ENCODE peak calls at places on chromosomes 3 and 15, in seven cellular contexts. Z is body of pancreas, W is IMR-90, L is ovary, M is breast epithelium, X is esophagus muscularis mucosa, J is spleen. U is an unnamed sample.

GRCh38 chr3:28134792-28135375 is 106.5 kb upstream of the CMC1 start:
- DNase-seq in Z (no peak), W (no peak), L (no peak), M (no peak), X (no peak), J (no peak), U (no peak)

GRCh38 chr3:188947401-188947982 is 224.3 kb upstream of the TPRG1 start:
- DNase-seq in Z (peak; percentile 91), W (peak; percentile 63), L (peak; percentile 90), M (peak; percentile 83), X (peak; percentile 93), J (peak; percentile 79), U (peak; percentile 93)

GRCh38 chr3:58082047-58082446 is 73.8 kb downstream of the FLNB start:
- DNase-seq in Z (no peak), W (peak; percentile 91), L (no peak), M (no peak), X (no peak), J (no peak), U (no peak)

GRCh38 chr15:87572381-87572780 is 684.2 kb downstream of the NTRK3 start:
- DNase-seq in Z (no peak), W (no peak), L (no peak), M (no peak), X (no peak), J (no peak), U (no peak)

GRCh38 chr3:69012111-69012835 is 1.2 kb downstream of the EOGT start:
- DNase-seq in Z (peak; percentile 52), W (peak; percentile 63), L (peak; percentile 41), M (peak; percentile 65), X (no peak), J (no peak), U (peak; percentile 33)

GRCh38 chr3:75906555-75907112 is 121.3 kb upstream of the ZNF717 start:
- DNase-seq in Z (peak; percentile 15), W (peak; percentile 25), L (no peak), M (peak; percentile 48), X (no peak), J (peak; percentile 80), U (peak; percentile 87)

GRCh38 chr3:99645277-99646106 is 7.1 kb downstream of the COL8A1 start:
- DNase-seq in Z (no peak), W (peak; percentile 81), L (peak; percentile 25), M (no peak), X (no peak), J (no peak), U (peak; percentile 30)

GRCh38 chr15:78990278-78990677 is 45.4 kb upstream of the CTSH start:
- DNase-seq in Z (no peak), W (no peak), L (no peak), M (no peak), X (no peak), J (peak; percentile 17), U (no peak)

GRCh38 chr15:101429646-101430045 is 59.9 kb downstream of the PCSK6 start:
- DNase-seq in Z (no peak), W (no peak), L (no peak), M (no peak), X (no peak), J (no peak), U (no peak)

GRCh38 chr15:48828906-48829305 is 18.0 kb upstream of the CEP152 start:
- DNase-seq in Z (no peak), W (no peak), L (no peak), M (no peak), X (no peak), J (no peak), U (no peak)

GRCh38 chr15:72892986-72893385 is 109.4 kb upstream of the ADPGK start:
- DNase-seq in Z (no peak), W (no peak), L (no peak), M (no peak), X (no peak), J (no peak), U (no peak)

GRCh38 chr3:126081618-126082333 is 2.1 kb downstream of the SLC41A3 start:
- DNase-seq in Z (no peak), W (peak; percentile 43), L (no peak), M (peak; percentile 70), X (peak; percentile 91), J (no peak), U (peak; percentile 58)

GRCh38 chr3:188947983-188948657 is 223.7 kb upstream of the TPRG1 start:
- DNase-seq in Z (peak; percentile 97), W (peak; percentile 85), L (peak; percentile 98), M (peak; percentile 95), X (peak; percentile 99), J (no peak), U (peak; percentile 98)

GRCh38 chr3:70914889-70915288 is 602.5 kb upstream of the MDFIC2 start:
- DNase-seq in Z (no peak), W (no peak), L (no peak), M (no peak), X (no peak), J (no peak), U (no peak)

GRCh38 chr3:105802073-105802706 is 66.6 kb downstream of the CBLB start:
- DNase-seq in Z (no peak), W (no peak), L (no peak), M (no peak), X (no peak), J (no peak), U (no peak)

GRCh38 chr3:5013021-5013906 is 34.0 kb downstream of the BHLHE40 start:
- DNase-seq in Z (no peak), W (peak; percentile 47), L (no peak), M (peak; percentile 65), X (no peak), J (peak; percentile 81), U (no peak)

DNA sequence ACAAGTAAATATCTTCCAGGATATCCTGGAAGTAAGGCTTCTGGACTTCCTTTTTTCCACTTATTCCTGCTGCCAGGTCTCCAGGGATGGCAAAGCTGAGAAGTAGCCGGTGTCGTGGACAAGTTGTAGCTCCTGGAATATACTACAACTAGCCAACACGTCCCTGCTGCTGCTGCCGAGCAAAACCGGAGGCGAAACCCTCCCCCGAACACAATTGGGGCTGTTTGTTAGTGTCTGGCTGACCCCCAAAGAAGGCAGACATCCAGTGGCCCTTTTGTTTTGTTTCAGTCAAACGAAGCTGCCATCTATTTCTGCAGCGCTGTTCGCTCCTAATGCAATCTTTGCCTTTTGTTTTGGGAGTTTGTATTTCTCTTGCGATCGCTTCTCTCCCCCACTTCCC is 45.3 kb upstream of the EIF5A2 start:
- DNase-seq in Z (no peak), W (no peak), L (no peak), M (no peak), X (no peak), J (no peak), U (no peak)
- H3K4me3 ChIP-seq in Z (no peak overlapping the region), W (no peak overlapping the region), L (no peak overlapping the region), M (no peak overlapping the region), X (no peak overlapping the region), J (no peak overlapping the region), U (no peak overlapping the region)

DNA sequence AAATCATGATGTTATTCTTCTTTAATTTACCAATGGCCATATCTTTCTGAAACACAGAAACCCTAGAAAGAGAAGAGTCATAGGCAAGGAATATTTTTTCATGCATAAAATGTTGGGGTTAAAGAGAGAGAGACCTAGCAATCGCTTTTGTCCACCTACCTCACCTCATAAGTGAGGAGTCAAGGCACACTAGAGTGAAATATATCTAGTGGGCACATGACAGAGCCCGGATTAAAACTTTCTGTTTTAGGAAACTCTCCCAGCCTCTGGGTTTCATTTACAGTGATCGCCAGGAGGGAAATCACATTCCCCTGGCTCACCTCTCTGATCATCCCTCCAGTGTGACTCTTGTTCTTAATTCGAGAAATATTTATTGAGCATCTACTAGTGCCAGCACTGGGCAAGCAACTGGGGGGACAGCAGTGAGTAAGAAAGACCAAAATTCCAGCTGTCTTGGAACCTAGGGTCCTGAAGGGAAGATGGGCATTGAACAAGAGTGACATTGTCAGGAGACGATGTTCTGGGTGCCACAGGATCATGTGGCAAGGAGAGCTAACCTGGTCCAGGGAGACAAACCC is 1.3 kb downstream of the CAPN3 start:
- DNase-seq in Z (no peak), W (no peak), L (no peak), M (no peak), X (no peak), J (no peak), U (no peak)
- TF ChIP-seq POLR2A in Z (no peak), W (no peak), L (no peak), M (no peak), X (no peak), J (no peak), U (no peak)

GRCh38 chr15:28884151-28884940 is 1.4 kb upstream of the APBA2 start:
- DNase-seq in Z (no peak), W (no peak), L (no peak), M (no peak), X (no peak), J (no peak), U (no peak)

GRCh38 chr15:28880680-28881079 is 5.1 kb upstream of the APBA2 start:
- DNase-seq in Z (no peak), W (no peak), L (no peak), M (no peak), X (no peak), J (no peak), U (no peak)

GRCh38 chr15:28881170-28881569 is 4.6 kb upstream of the APBA2 start:
- DNase-seq in Z (no peak), W (peak; percentile 46), L (no peak), M (no peak), X (no peak), J (no peak), U (no peak)

GRCh38 chr15:28879551-28879950 is 6.2 kb upstream of the APBA2 start:
- DNase-seq in Z (no peak), W (no peak), L (no peak), M (no peak), X (no peak), J (no peak), U (no peak)

GRCh38 chr15:28881600-28881999 is 4.2 kb upstream of the APBA2 start:
- DNase-seq in Z (no peak), W (no peak), L (no peak), M (no peak), X (no peak), J (no peak), U (no peak)
- H3K4me3 ChIP-seq in Z (no peak overlapping the region), W (no peak overlapping the region), L (no peak overlapping the region), M (no peak overlapping the region), X (no peak overlapping the region), J (no peak overlapping the region), U (no peak overlapping the region)

DNA sequence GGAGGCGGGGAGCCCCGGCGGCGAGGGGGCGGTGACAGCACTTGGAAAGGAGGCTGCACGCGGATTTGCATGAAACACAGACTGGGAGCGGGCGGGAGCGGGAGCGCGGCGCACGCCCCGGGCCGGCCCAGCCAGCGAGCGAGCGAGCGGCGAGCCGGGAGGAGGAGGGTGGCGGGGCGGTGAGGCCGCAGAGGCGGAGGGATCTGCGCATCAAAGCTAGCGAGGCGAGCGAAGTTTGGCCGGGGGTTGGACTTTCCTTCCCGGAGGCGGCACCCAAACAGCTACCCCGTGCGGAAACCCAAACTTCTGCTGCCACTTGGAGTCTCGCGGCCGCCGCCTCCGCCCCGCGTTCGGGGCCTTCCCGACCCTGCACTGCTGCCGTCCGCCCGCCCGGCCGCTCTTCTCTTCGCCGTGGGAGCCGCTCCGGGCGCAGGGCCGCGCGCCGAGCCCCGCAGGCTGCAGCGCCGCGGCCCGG is at the start of gene SMAD3:
- DNase-seq in Z (peak; percentile 93), W (peak; percentile 95), L (peak; percentile 88), M (peak; percentile 87), X (peak; percentile 96), J (peak; percentile 95), U (peak; percentile 91)
- TF ChIP-seq POLR2A in Z (peak; percentile 88), W (peak; percentile 97), L (peak; percentile 54), M (no peak), X (peak; percentile 62), J (peak; percentile 50), U (no peak)